ENCODE peak calls at places on chromosomes 5 and 9, in eight cellular contexts. Z is nephron progenitor cell, A is ovary, G is kidney epithelial cell, Y is astrocyte of the spinal cord, V is progenitor cell of endocrine pancreas, E is endodermal cell, I is D721Med. C is an unnamed sample.

GRCh38 chr5:35851282-35851681 is 5.4 kb upstream of the IL7R start:
- DNase-seq in Y (peak; percentile 36), G (no peak), A (no peak), Z (no peak), I (no peak), V (no peak), E (no peak), C (no peak)

GRCh38 chr9:71250626-71251025 is 129.2 kb upstream of the TRPM3 start:
- DNase-seq in G (no peak), A (no peak), I (no peak), Y (no peak), V (no peak), E (peak; percentile 69), Z (peak; percentile 8), C (no peak)

GRCh38 chr9:131214457-131214856 is 61.9 kb downstream of the FAM78A start:
- DNase-seq in Y (peak; percentile 23), Z (no peak), A (no peak), V (no peak), G (no peak), I (no peak), E (no peak), C (no peak)

GRCh38 chr5:17172801-17173200 is 44.6 kb upstream of the BASP1 start:
- DNase-seq in A (no peak), E (no peak), I (no peak), V (no peak), G (no peak), Y (no peak), Z (no peak), C (no peak)

GRCh38 chr9:12424243-12424642 is 268.9 kb upstream of the TYRP1 start:
- DNase-seq in Z (no peak), I (no peak), E (no peak), A (no peak), V (no peak), Y (no peak), G (no peak), C (no peak)

GRCh38 chr5:160685695-160686094 is 166.3 kb downstream of the ATP10B start:
- DNase-seq in V (no peak), I (no peak), A (no peak), Z (no peak), E (no peak), G (no peak), Y (no peak), C (no peak)

GRCh38 chr5:74402553-74402952 is 238.0 kb downstream of the ENC1 start:
- DNase-seq in E (no peak), Z (no peak), Y (no peak), A (no peak), G (no peak), V (no peak), I (no peak), C (peak; percentile 72)

GRCh38 chr5:75536694-75537360 is 25.1 kb downstream of the POLK start:
- DNase-seq in A (no peak), G (no peak), E (peak; percentile 72), I (no peak), Y (no peak), Z (peak; percentile 2), V (no peak), C (no peak)

GRCh38 chr5:83450840-83451239 is 20.7 kb upstream of the VCAN start:
- DNase-seq in E (no peak), I (no peak), A (no peak), Y (no peak), G (no peak), V (no peak), Z (no peak), C (no peak)

GRCh38 chr5:109324941-109325340 is 84.8 kb downstream of the PJA2 start:
- DNase-seq in I (no peak), A (peak; percentile 39), V (no peak), Y (no peak), E (no peak), Z (no peak), G (no peak), C (no peak)

GRCh38 chr9:110048976-110049698 is 158.8 kb downstream of the C9orf152 start:
- DNase-seq in I (peak; percentile 17), Y (peak; percentile 45), E (peak; percentile 75), G (no peak), Z (peak; percentile 38), A (no peak), V (no peak), C (no peak)

GRCh38 chr9:90985631-90986030 is 184.0 kb downstream of the SYK start:
- DNase-seq in A (no peak), V (no peak), Z (no peak), E (no peak), I (no peak), Y (no peak), G (no peak), C (no peak)

GRCh38 chr5:84273517-84273883 is 111.2 kb downstream of the EDIL3 start:
- DNase-seq in G (no peak), V (no peak), Y (no peak), Z (no peak), I (no peak), A (no peak), E (no peak), C (no peak)

GRCh38 chr9:37986771-37987258 is 82.2 kb downstream of the SHB start:
- DNase-seq in I (no peak), E (no peak), G (no peak), Y (no peak), V (no peak), Z (no peak), A (no peak), C (peak; percentile 47)

GRCh38 chr9:136225748-136226679 is 19.6 kb downstream of the QSOX2 start:
- DNase-seq in I (no peak), V (peak; percentile 80), E (peak; percentile 96), A (peak; percentile 38), Y (no peak), G (no peak), Z (peak; percentile 81), C (peak; percentile 76)

GRCh38 chr9:112144807-112145206 is 30.3 kb downstream of the SUSD1 start:
- DNase-seq in Z (no peak), E (no peak), V (no peak), Y (no peak), G (no peak), I (no peak), A (no peak), C (no peak)

GRCh38 chr9:4741365-4742031 is 496 bp upstream of the AK3 start:
- DNase-seq in A (peak; percentile 46), Z (no peak), Y (no peak), E (peak; percentile 83), I (no peak), G (no peak), V (no peak), C (peak; percentile 72)

GRCh38 chr5:166349036-166349435 is 1942.4 kb upstream of the WWC1 start:
- DNase-seq in Z (no peak), G (no peak), I (no peak), E (no peak), V (no peak), Y (no peak), A (no peak), C (no peak)

GRCh38 chr5:155761502-155761901 is 565.5 kb upstream of the SGCD start:
- DNase-seq in V (no peak), Y (no peak), Z (no peak), E (no peak), G (no peak), I (no peak), A (no peak), C (no peak)

DNA sequence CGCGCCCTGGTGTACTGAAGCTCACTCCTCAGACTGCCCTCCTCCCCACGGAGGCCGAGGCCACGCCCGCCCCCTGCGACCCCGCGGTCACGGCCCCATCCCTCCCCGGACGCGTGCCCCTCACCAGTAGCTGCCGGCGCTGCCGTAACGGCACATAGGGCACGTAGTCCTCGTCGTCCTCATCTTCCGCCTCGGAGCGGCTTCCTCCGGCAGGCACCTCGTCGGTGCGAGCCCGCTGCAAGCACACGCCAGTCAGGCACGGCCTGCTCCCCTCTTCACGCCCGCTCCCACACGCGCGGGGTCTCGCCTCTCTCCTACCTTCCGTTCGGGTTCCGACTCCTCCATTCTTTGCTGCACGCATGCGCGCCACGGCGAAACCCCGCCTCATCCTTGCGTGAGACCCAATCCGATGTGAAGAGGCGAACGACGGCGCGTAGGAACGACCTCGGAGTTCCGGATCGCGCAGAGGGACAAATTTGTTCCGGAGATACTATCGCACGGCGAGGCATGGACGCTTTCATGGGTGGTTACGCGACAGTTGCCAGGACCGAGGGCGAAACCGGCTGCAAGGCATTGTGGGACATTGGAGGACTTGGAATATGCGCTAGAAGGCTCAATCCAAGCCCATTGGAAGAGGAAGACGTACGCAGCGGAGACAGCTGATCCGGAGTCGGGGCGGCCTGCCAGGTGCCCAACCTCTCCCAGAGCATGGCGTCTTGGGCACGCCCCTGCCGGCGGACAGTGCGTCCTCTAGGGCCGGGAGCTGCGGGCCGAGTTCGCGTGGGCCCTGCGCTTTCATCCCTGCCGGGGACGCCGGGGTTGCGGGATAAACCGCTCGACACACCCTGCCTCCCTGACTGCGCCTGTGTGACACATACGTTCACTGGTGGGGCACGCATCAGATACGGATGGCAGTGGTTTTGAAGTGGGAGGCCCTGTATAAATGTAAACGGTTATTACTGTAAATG is at the start of gene DDX41:
- DNase-seq in G (peak; percentile 92), Z (peak; percentile 96), I (peak; percentile 100), Y (peak; percentile 99), E (peak; percentile 99), A (peak; percentile 97), V (peak; percentile 88), C (peak; percentile 97)
- TF ChIP-seq CTCF in G (no peak), Z (no peak), I (no peak), Y (no peak), E (no peak), A (no peak), V (no peak), C (no peak)

DNA sequence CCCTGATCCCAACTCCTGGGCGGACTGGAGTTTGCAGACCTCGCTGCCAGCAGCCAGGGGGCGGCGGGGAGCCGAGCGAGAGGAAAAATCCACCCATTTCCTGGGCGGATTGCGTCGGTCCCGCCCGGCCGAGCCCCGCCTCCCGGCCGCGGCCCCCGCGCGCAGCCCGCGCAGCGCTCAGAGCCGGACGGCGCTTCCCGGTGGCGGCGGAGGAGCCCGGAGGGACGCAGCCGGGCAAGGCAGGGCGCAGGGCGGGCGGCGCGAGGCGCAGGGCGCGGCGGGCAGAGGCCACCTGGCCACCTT is at the start of gene OLFM1:
- DNase-seq in Y (peak; percentile 16), I (no peak), Z (peak; percentile 87), A (peak; percentile 79), G (no peak), V (peak; percentile 53), E (peak; percentile 94), C (peak; percentile 89)
- TF ChIP-seq CTCF in Y (peak; percentile 60), I (peak; percentile 73), Z (peak; percentile 60), A (peak; percentile 75), G (peak; percentile 34), V (peak; percentile 64), E (peak; percentile 86), C (peak; percentile 61)

DNA sequence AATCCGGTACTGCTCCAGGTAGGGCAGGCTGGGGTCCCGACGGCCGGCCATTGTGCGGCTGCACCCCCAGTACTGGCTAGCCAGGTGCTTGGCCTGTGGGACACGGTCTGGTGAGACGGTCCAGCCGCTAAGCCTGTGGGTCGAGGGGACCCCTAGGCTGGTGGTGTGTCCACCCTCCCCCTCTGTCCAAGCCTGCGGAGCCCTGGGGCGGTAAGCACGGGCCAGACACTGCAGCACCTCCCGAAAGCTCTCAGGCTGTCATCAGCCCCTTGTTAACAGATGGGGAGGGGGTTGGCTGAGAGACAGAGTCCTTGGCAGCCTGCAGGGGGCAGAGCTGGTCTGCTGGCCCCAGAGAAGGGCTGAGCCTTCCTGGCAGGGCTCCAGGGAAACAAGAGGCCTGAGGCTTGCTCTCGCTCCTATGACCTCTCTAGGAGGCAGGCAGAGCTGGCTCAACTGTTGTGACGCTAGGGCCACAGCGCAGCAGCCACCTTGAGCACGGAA is 11.8 kb upstream of the MRNIP start:
- DNase-seq in E (peak; percentile 88), Z (peak; percentile 53), G (no peak), I (peak; percentile 13), V (no peak), A (peak; percentile 63), Y (peak; percentile 24), C (peak; percentile 84)
- TF ChIP-seq CTCF in E (peak; percentile 76), Z (peak; percentile 46), G (no peak), I (no peak), V (peak; percentile 44), A (no peak), Y (peak; percentile 37), C (peak; percentile 42)

GRCh38 chr5:112419596-112420110 is 576 bp upstream of the EPB41L4A start:
- DNase-seq in V (peak; percentile 51), Z (peak; percentile 64), E (peak; percentile 88), I (peak; percentile 12), G (no peak), A (peak; percentile 47), Y (peak; percentile 32), C (peak; percentile 84)
- TF ChIP-seq CTCF in V (no peak), Z (no peak), E (no peak), I (no peak), G (no peak), A (no peak), Y (no peak), C (no peak)

C was measured in upper lobe of right lung.